ENCODE peak calls at places on chromosomes 4 and X, in ten cellular contexts. Y is OCI-LY7, C is fibroblast of lung, L is mesenchymal stem cell, E is SK-N-SH, Z is IMR-90, J is GM23338, P is PC-3, V is neural progenitor cell, I is GM12878. B is an unnamed sample.

GRCh38 chr4:82809614-82810013 is 11.0 kb upstream of the SCD5 start:
- DNase-seq in P (no peak), E (no peak), C (no peak), J (no peak), V (no peak), I (no peak), Y (no peak), L (no peak), Z (no peak), B (no peak)

GRCh38 chr4:182752158-182752910 is 164.9 kb downstream of the DCTD start:
- DNase-seq in Z (peak; percentile 83), L (peak; percentile 49), I (no peak), V (peak; percentile 45), J (peak; percentile 84), E (no peak), Y (no peak), C (no peak), P (peak; percentile 78), B (peak; percentile 36)

GRCh38 chr4:186722856-186723206 is 825 bp downstream of the FAT1 start:
- DNase-seq in P (peak; percentile 18), J (no peak), Y (no peak), L (no peak), Z (no peak), C (peak; percentile 53), I (no peak), E (no peak), V (no peak), B (no peak)

GRCh38 chr4:4416981-4417380 is 30.1 kb downstream of the NSG1 start:
- DNase-seq in Z (no peak), V (no peak), I (no peak), P (no peak), C (no peak), E (no peak), L (no peak), Y (no peak), J (no peak), B (no peak)

GRCh38 chr4:103046416-103047290 is 27.1 kb upstream of the SLC9B1 start:
- DNase-seq in C (peak; percentile 58), Z (peak; percentile 46), Y (peak; percentile 72), E (peak; percentile 34), I (no peak), P (peak; percentile 59), J (peak; percentile 84), V (peak; percentile 71), L (peak; percentile 59), B (no peak)

GRCh38 chr4:121706595-121707021 is 9.8 kb upstream of the ANXA5 start:
- DNase-seq in P (no peak), Z (peak; percentile 65), C (peak; percentile 88), I (no peak), J (no peak), Y (no peak), L (peak; percentile 85), V (no peak), E (no peak), B (no peak)

GRCh38 chr4:39823193-39823592 is 125.3 kb downstream of the UBE2K start:
- DNase-seq in E (no peak), J (peak; percentile 7), L (peak; percentile 44), Z (peak; percentile 74), C (peak; percentile 88), Y (no peak), I (no peak), V (no peak), P (no peak), B (no peak)

GRCh38 chrX:72304877-72305276 is 837 bp downstream of the CITED1 start:
- DNase-seq in J (peak; percentile 28), L (peak; percentile 11), Y (no peak), Z (no peak), E (peak; percentile 73), I (no peak), V (peak; percentile 59), C (no peak), P (no peak), B (no peak)

DNA sequence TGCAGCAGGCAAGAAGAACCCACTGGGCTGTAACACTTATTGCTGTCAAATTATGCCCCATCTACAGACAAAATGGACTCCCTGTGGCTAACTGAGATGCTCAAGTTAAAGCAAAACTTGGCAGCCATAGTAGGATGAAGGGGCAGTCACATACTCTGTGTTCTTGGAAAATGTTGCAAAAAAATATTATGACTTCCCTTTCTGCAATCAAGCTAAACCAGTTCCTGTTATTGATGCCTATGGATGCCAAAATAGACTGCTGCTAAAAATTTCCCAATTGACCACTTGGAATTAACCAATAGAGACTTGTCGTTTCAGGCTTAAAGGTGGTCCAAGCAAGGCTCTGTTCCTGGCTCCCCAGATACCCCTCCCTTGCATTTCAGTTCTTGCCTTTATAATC is 49.5 kb downstream of the IQCM start:
- DNase-seq in C (no peak), Z (no peak), J (no peak), Y (no peak), V (no peak), I (no peak), L (no peak), E (no peak), P (no peak), B (peak; percentile 57)
- H2AFZ ChIP-seq in C (no peak overlapping the region), Z (no peak overlapping the region), J (no peak overlapping the region), Y (no peak overlapping the region), V (no peak overlapping the region), I (no peak overlapping the region), L (no peak overlapping the region), E (peak overlapping the region; percentile 29), P (no peak overlapping the region), B (no peak overlapping the region)

GRCh38 chrX:107626916-107627315 is 1.4 kb upstream of the PRPS1 start:
- DNase-seq in P (peak; percentile 84), C (no peak), Z (no peak), E (no peak), V (no peak), Y (no peak), J (no peak), L (no peak), I (no peak), B (no peak)

GRCh38 chrX:107628662-107629532 is 587 bp downstream of the PRPS1 start:
- DNase-seq in E (peak; percentile 36), I (no peak), V (peak; percentile 63), P (peak; percentile 60), Z (peak; percentile 6), Y (peak; percentile 68), J (peak; percentile 44), L (peak; percentile 39), C (peak; percentile 14), B (peak; percentile 4)

GRCh38 chrX:107630031-107630689 is 1.9 kb downstream of the PRPS1 start:
- DNase-seq in I (no peak), C (no peak), J (peak; percentile 8), V (peak; percentile 35), P (no peak), E (no peak), L (no peak), Y (no peak), Z (no peak), B (no peak)

GRCh38 chrX:107627792-107628661 is at the start of gene PRPS1:
- DNase-seq in P (peak; percentile 96), J (peak; percentile 97), C (peak; percentile 93), L (peak; percentile 96), Y (peak; percentile 95), V (peak; percentile 100), E (peak; percentile 84), I (peak; percentile 75), Z (peak; percentile 95), B (peak; percentile 87)

DNA sequence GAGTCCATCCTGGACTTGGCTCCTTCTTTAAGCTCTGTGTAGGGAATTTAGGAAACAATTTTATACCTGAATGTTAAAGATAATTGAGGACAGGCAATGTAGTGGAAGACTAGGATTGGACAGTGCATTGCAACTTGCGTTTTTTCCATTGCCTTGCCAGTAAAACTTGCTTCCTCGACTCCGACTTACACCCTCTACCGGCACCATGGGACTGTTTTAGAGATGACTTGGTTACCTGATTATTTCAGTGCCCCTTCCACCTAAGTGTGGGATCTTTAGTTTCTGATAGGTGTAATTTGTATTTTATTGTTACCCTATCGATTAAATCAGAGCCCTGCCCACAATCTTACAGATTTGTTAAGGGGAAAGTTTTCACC is 1.2 kb downstream of the PRPS1 start:
- DNase-seq in V (peak; percentile 56), P (peak; percentile 31), L (peak; percentile 49), C (peak; percentile 38), E (peak; percentile 25), Y (peak; percentile 48), J (peak; percentile 13), Z (peak; percentile 36), I (no peak), B (peak; percentile 9)
- H2AFZ ChIP-seq in V (no peak overlapping the region), P (no peak overlapping the region), L (no peak overlapping the region), C (no peak overlapping the region), E (peak overlapping the region; percentile 7), Y (no peak overlapping the region), J (no peak overlapping the region), Z (no peak overlapping the region), I (no peak overlapping the region), B (no peak overlapping the region)

DNA sequence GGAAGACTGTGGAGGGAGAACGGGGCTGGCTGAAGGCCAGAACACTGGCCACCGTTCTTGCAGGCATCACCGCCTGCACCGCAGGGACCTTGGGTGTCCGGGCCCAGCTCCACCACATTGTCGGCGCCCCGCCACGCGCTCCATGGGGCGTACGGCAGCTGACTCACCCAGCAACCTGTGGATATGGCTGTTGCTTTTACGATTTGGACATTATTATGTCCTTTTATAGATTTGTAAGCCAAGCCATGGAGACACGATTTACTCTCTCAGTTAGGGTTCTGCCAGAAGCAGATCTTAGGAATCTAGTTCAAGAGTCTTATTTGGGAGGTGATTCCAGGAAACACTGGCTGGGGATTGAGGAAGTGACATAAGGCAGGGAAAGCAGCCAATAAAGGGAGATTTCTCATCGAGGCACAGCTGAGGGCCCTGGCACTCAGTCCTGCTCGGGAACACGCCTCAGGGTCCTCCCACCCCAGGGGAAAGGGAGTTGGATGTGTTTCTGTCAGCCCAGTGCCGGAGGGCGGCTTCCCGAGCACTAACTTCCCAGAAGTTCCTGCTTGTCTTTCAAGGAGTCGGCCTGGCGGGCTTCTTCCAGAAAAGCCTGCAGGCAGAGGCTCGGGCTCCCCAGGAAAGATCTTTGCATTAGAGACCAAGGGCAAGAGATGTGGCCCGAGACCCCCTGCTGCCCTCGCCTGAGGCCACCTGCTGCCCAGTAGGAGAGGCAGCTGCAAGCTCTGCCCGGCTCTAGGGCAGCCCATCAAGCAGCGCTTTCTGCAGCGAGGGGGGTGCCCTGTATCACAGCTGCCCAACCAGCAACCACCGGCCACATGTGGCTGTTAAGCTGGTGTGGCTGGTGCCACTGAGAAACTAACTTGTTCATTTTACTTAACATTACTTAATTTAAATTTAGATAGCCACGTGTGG is 52.9 kb downstream of the CRMP1 start:
- DNase-seq in E (no peak), I (no peak), P (no peak), V (no peak), Y (no peak), C (peak; percentile 47), L (no peak), Z (no peak), J (no peak), B (no peak)
- H2AFZ ChIP-seq in E (no peak overlapping the region), I (no peak overlapping the region), P (no peak overlapping the region), V (no peak overlapping the region), Y (no peak overlapping the region), C (peak overlapping the region; percentile 3), L (no peak overlapping the region), Z (no peak overlapping the region), J (no peak overlapping the region), B (no peak overlapping the region)

GRCh38 chr4:153538408-153539057 is 72.4 kb downstream of the TMEM131L start:
- DNase-seq in P (no peak), E (peak; percentile 61), Y (no peak), Z (peak; percentile 26), V (no peak), J (no peak), L (no peak), I (no peak), C (peak; percentile 54), B (no peak)

GRCh38 chr4:153541426-153542096 is 75.4 kb downstream of the TMEM131L start:
- DNase-seq in L (peak; percentile 46), J (no peak), I (no peak), Z (peak; percentile 95), P (peak; percentile 16), Y (no peak), C (peak; percentile 87), E (no peak), V (no peak), B (no peak)

GRCh38 chr4:153537493-153537960 is 71.4 kb downstream of the TMEM131L start:
- DNase-seq in I (no peak), J (no peak), L (no peak), Y (no peak), V (no peak), C (no peak), P (no peak), E (no peak), Z (no peak), B (peak; percentile 74)

GRCh38 chr4:153542131-153542530 is 76.0 kb downstream of the TMEM131L start:
- DNase-seq in V (no peak), I (no peak), L (no peak), P (no peak), Z (no peak), C (no peak), J (no peak), Y (no peak), E (no peak), B (no peak)

DNA sequence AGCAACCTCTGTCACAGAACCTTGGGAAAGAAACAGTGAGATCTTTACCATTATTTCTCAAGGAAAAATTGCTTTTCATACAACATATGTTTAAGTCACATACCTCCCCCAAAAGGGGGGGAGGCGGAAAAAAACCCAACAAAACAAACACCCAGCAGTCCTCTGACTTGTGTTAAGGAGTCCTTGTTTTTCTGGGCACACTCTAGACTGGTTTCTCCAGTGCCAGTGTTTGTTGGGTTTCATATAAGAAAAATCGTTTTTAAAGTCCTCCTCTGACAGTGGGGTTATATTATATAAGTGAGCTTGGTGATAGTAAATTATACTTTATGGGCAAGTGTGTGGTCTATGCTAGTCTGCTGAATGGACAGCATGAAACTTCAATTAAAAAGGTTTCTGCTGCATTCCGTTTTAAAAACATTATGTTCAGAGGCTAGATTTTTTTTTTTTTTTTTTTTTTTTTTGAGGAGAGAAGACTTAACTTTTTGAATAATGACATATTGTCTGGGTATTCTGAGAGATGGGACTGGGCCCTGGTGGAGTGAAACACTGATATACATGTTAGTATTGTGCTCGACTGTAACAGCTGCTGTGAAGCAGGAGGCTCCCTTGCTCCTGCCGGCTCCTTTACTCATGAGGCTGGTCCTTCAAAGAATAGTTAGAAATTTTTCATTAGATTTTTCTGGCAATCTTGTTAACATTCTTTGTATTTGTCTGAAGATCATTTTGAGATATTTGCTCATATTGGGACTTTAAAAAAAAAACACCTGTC is 73.1 kb downstream of the TMEM131L start:
- DNase-seq in J (no peak), Y (no peak), Z (no peak), V (no peak), P (no peak), I (no peak), C (no peak), E (no peak), L (no peak), B (peak; percentile 22)
- H2AFZ ChIP-seq in J (no peak overlapping the region), Y (no peak overlapping the region), Z (no peak overlapping the region), V (no peak overlapping the region), P (no peak overlapping the region), I (no peak overlapping the region), C (peak overlapping the region; percentile 14), E (peak overlapping the region; percentile 33), L (no peak overlapping the region), B (no peak overlapping the region)